ENCODE peak calls at places on chromosomes 7 and 10, in eight cellular contexts. T, X, Z, G, C, A, R and F are unnamed samples.

GRCh38 chr7:112421666-112422486 is 28.4 kb upstream of the IFRD1 start:
- DNase-seq in R (no peak), Z (no peak), X (no peak), G (no peak), T (no peak), A (no peak), C (no peak), F (no peak)

GRCh38 chr7:40673285-40673684 is 538.5 kb downstream of the SUGCT start:
- DNase-seq in X (no peak), A (no peak), C (no peak), R (no peak), T (no peak), G (no peak), Z (peak; percentile 79), F (no peak)

GRCh38 chr7:95989301-95989700 is 216.9 kb downstream of the DYNC1I1 start:
- DNase-seq in A (no peak), X (no peak), C (no peak), G (no peak), R (no peak), T (no peak), Z (no peak), F (no peak)

GRCh38 chr7:2231992-2232765 is 566 bp downstream of the MAD1L1 start:
- DNase-seq in X (no peak), A (no peak), R (no peak), T (no peak), C (no peak), Z (no peak), G (no peak), F (no peak)

GRCh38 chr10:62640386-62640785 is 164.1 kb upstream of the ADO start:
- DNase-seq in A (no peak), C (no peak), X (no peak), R (no peak), Z (peak; percentile 59), T (no peak), G (no peak), F (no peak)

GRCh38 chr7:45645141-45645969 is 71.2 kb downstream of the ADCY1 start:
- DNase-seq in X (no peak), Z (no peak), C (no peak), A (no peak), G (no peak), T (no peak), R (no peak), F (peak; percentile 54)

GRCh38 chr10:133335238-133336122 is 1.2 kb downstream of the CALY start:
- DNase-seq in T (no peak), C (no peak), G (peak; percentile 72), Z (peak; percentile 8), R (no peak), X (peak; percentile 58), A (no peak), F (no peak)

GRCh38 chr7:55524558-55525310 is 47.6 kb downstream of the VOPP1 start:
- DNase-seq in A (no peak), Z (no peak), X (peak; percentile 66), G (no peak), R (no peak), C (no peak), T (no peak), F (no peak)

GRCh38 chr10:51063659-51064535 is 10.4 kb upstream of the PRKG1 start:
- DNase-seq in X (no peak), Z (peak; percentile 99), T (no peak), C (no peak), R (no peak), A (no peak), G (no peak), F (no peak)

GRCh38 chr10:103049237-103049636 is 131.1 kb downstream of the CNNM2 start:
- DNase-seq in C (no peak), T (no peak), Z (no peak), G (no peak), R (no peak), X (no peak), A (no peak), F (no peak)

GRCh38 chr7:2164156-2164555 is 68.6 kb downstream of the MAD1L1 start:
- DNase-seq in Z (no peak), T (no peak), C (no peak), A (no peak), X (no peak), G (no peak), R (no peak), F (no peak)

GRCh38 chr7:1901431-1902210 is 231.5 kb downstream of the ELFN1 start:
- DNase-seq in C (no peak), X (peak; percentile 32), G (no peak), A (peak; percentile 55), T (no peak), Z (no peak), R (peak; percentile 27), F (no peak)

GRCh38 chr10:110971638-110972037 is 52.2 kb downstream of the SHOC2 start:
- DNase-seq in G (no peak), Z (no peak), R (no peak), T (no peak), C (no peak), A (no peak), X (no peak), F (no peak)

GRCh38 chr10:80460399-80461207 is 6.5 kb downstream of the TSPAN14 start:
- DNase-seq in T (no peak), X (peak; percentile 82), C (no peak), Z (no peak), G (no peak), A (peak; percentile 81), R (peak; percentile 86), F (no peak)

GRCh38 chr7:128758553-128758952 is 17.0 kb downstream of the OPN1SW start:
- DNase-seq in Z (no peak), T (no peak), G (no peak), R (no peak), A (no peak), C (no peak), X (no peak), F (no peak)

GRCh38 chr7:128755075-128755474 is 15.9 kb downstream of the CALU start:
- DNase-seq in Z (no peak), C (no peak), X (no peak), G (no peak), T (no peak), R (no peak), A (no peak), F (no peak)

GRCh38 chr7:128757203-128757602 is 18.0 kb downstream of the CALU start:
- DNase-seq in R (no peak), G (no peak), T (no peak), A (no peak), X (no peak), Z (no peak), C (no peak), F (no peak)

GRCh38 chr7:128759274-128759673 is 16.3 kb downstream of the OPN1SW start:
- DNase-seq in C (no peak), Z (no peak), T (no peak), X (no peak), A (no peak), G (no peak), R (no peak), F (no peak)

GRCh38 chr7:128755816-128756476 is 16.8 kb downstream of the CALU start:
- DNase-seq in R (no peak), X (no peak), G (no peak), Z (no peak), C (no peak), T (peak; percentile 73), A (peak; percentile 87), F (no peak)
- H3K36me3 ChIP-seq in R (peaks cover 3% of the 10 kb centered on the region), X (peaks cover 88% of the 10 kb centered on the region), G (peaks cover 27% of the 10 kb centered on the region), Z (peaks cover 48% of the 10 kb centered on the region), C (peaks cover 98% of the 10 kb centered on the region), T (peaks cover 69% of the 10 kb centered on the region), A (no peaks in the 10 kb centered on the region), F (peaks cover 71% of the 10 kb centered on the region)

DNA sequence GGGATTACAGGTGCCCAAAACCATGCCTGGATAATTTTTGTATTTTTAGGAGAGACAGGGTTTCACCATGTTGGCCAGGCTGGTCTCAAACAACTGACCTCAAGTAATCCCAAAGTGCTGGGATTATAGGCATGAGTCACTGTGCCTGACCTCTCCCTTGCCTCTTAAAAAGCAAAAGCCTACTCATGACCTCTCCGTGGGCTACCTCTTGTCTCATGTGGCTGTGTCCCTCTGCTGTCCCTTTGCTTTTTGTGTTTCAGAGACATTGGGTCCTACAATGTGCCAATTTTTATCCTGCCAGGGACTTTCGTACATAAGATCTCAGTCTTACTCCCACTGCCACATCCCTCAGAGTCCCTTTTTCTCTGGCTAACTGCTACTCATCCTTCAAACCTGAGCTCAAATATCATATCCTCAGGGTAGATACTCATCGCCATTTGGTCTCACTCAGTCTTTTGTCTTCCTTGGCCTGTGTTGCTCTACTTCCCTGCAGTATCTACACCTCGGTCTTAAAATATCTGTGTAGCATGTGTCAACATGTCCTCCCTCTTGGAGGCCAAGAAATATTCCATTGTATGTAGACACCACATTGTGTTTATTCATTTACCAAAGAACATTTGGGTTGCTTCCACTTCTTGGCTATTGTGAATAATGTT is 465.0 kb upstream of the KLF6 start:
- DNase-seq in X (no peak), C (no peak), R (no peak), A (no peak), Z (peak; percentile 48), G (no peak), T (no peak), F (no peak)
- H3K4me1 ChIP-seq in X (no peaks in the 10 kb centered on the region), C (peaks cover 21% of the 10 kb centered on the region), R (no peaks in the 10 kb centered on the region), A (peaks cover 11% of the 10 kb centered on the region), Z (peaks cover 25% of the 10 kb centered on the region), G (no peaks in the 10 kb centered on the region), T (peaks cover 15% of the 10 kb centered on the region), F (peaks cover 28% of the 10 kb centered on the region)

GRCh38 chr10:70730955-70731354 is 54.2 kb downstream of the TBATA start:
- DNase-seq in Z (no peak), A (no peak), R (no peak), C (no peak), X (no peak), T (no peak), G (no peak), F (no peak)

GRCh38 chr10:70733051-70733450 is 52.1 kb downstream of the TBATA start:
- DNase-seq in T (no peak), G (no peak), Z (no peak), A (no peak), X (no peak), R (no peak), C (no peak), F (no peak)

GRCh38 chr10:70728328-70728727 is 56.0 kb downstream of the ADAMTS14 start:
- DNase-seq in T (no peak), C (no peak), A (no peak), Z (no peak), R (no peak), X (no peak), G (no peak), F (no peak)

GRCh38 chr10:70726909-70727495 is 54.7 kb downstream of the ADAMTS14 start:
- DNase-seq in T (no peak), G (no peak), Z (no peak), R (no peak), A (no peak), C (no peak), X (no peak), F (no peak)

GRCh38 chr10:70729763-70730357 is 55.3 kb downstream of the TBATA start:
- DNase-seq in Z (no peak), R (no peak), T (no peak), X (no peak), G (no peak), C (no peak), A (no peak), F (no peak)
- H3K4me3 ChIP-seq in Z (no peak overlapping the region), R (no peak overlapping the region), T (no peak overlapping the region), X (no peak overlapping the region), G (no peak overlapping the region), C (no peak overlapping the region), A (no peak overlapping the region), F (no peak overlapping the region)

DNA sequence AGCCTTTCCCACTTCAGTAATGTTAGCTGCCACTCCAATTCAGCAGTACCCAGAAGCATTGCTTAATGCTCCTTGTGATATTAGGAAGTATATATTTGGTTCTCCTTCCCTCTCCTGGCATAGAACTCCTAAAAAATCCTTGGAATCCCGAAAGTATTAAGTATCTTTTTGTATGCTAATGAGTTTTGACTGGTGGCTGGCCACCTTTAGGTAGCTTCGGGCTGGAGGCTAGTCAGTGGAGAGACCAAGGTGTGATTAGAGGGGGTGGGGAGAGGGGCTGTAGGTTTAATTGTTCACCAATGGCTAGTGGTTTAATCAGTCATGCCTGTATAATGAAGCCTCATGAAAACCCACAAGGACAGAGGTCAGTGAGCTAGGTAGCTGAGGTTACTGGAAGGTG is 12.2 kb downstream of the COMTD1 start:
- DNase-seq in G (no peak), Z (no peak), T (no peak), R (no peak), A (peak; percentile 4), C (no peak), X (no peak), F (no peak)
- H3K36me3 ChIP-seq in G (peaks cover 57% of the 10 kb centered on the region), Z (peaks cover 87% of the 10 kb centered on the region), T (peaks cover 61% of the 10 kb centered on the region), R (peaks cover 6% of the 10 kb centered on the region), A (peaks cover 17% of the 10 kb centered on the region), C (peaks cover 83% of the 10 kb centered on the region), X (peaks cover 78% of the 10 kb centered on the region), F (peaks cover 61% of the 10 kb centered on the region)